ENCODE peak calls at places on chromosomes 7 and 10, in ten cellular contexts. One of them, this sample, is unnamed.

GRCh38 chr7:64628721-64629120 is 37.2 kb upstream of the ZNF107 start:
- DNase-seq in cardiac muscle cell: no peak
- DNase-seq in GM12865: no peak
- DNase-seq in neuronal stem cell: no peak
- DNase-seq in astrocyte of the spinal cord: no peak
- DNase-seq in GM23248: no peak
- DNase-seq in GM23338: no peak
- DNase-seq in upper lobe of right lung: no peak
- DNase-seq in OCI-LY7: no peak
- DNase-seq in cardiac fibroblast: no peak
- DNase-seq in this sample: no peak

GRCh38 chr7:139232893-139233292 is 1.9 kb downstream of the UBN2 start:
- DNase-seq in GM23338: no peak
- DNase-seq in cardiac muscle cell: no peak
- DNase-seq in GM23248: peak; percentile 73
- DNase-seq in OCI-LY7: no peak
- DNase-seq in cardiac fibroblast: no peak
- DNase-seq in astrocyte of the spinal cord: peak; percentile 16
- DNase-seq in GM12865: peak; percentile 3
- DNase-seq in upper lobe of right lung: no peak
- DNase-seq in neuronal stem cell: no peak
- DNase-seq in this sample: peak; percentile 20

GRCh38 chr7:122889116-122889515 is 2.9 kb upstream of the CADPS2 start:
- DNase-seq in upper lobe of right lung: no peak
- DNase-seq in GM12865: no peak
- DNase-seq in cardiac muscle cell: no peak
- DNase-seq in OCI-LY7: no peak
- DNase-seq in GM23338: no peak
- DNase-seq in GM23248: no peak
- DNase-seq in astrocyte of the spinal cord: no peak
- DNase-seq in neuronal stem cell: no peak
- DNase-seq in cardiac fibroblast: no peak
- DNase-seq in this sample: no peak

GRCh38 chr10:86837663-86838062 is 81.2 kb downstream of the BMPR1A start:
- DNase-seq in GM12865: no peak
- DNase-seq in OCI-LY7: no peak
- DNase-seq in GM23338: peak; percentile 64
- DNase-seq in cardiac muscle cell: no peak
- DNase-seq in neuronal stem cell: peak; percentile 32
- DNase-seq in upper lobe of right lung: no peak
- DNase-seq in cardiac fibroblast: no peak
- DNase-seq in GM23248: no peak
- DNase-seq in astrocyte of the spinal cord: no peak
- DNase-seq in this sample: no peak

GRCh38 chr7:69078997-69079769 is 519.1 kb upstream of the AUTS2 start:
- DNase-seq in OCI-LY7: no peak
- DNase-seq in GM12865: no peak
- DNase-seq in GM23248: no peak
- DNase-seq in cardiac muscle cell: peak; percentile 79
- DNase-seq in astrocyte of the spinal cord: peak; percentile 0
- DNase-seq in upper lobe of right lung: no peak
- DNase-seq in cardiac fibroblast: peak; percentile 9
- DNase-seq in GM23338: peak; percentile 35
- DNase-seq in neuronal stem cell: no peak
- DNase-seq in this sample: no peak

GRCh38 chr10:72816565-72816964 is 77.0 kb upstream of the OIT3 start:
- DNase-seq in cardiac muscle cell: no peak
- DNase-seq in cardiac fibroblast: no peak
- DNase-seq in GM23338: no peak
- DNase-seq in GM12865: no peak
- DNase-seq in GM23248: no peak
- DNase-seq in astrocyte of the spinal cord: no peak
- DNase-seq in upper lobe of right lung: no peak
- DNase-seq in OCI-LY7: no peak
- DNase-seq in neuronal stem cell: no peak
- DNase-seq in this sample: no peak

GRCh38 chr7:91375378-91375777 is 111.1 kb downstream of the FZD1 start:
- DNase-seq in cardiac muscle cell: peak; percentile 6
- DNase-seq in GM12865: no peak
- DNase-seq in OCI-LY7: no peak
- DNase-seq in neuronal stem cell: no peak
- DNase-seq in astrocyte of the spinal cord: no peak
- DNase-seq in GM23248: no peak
- DNase-seq in cardiac fibroblast: no peak
- DNase-seq in upper lobe of right lung: no peak
- DNase-seq in GM23338: peak; percentile 41
- DNase-seq in this sample: no peak

GRCh38 chr7:81725496-81726117 is 44.2 kb downstream of the HGF start:
- DNase-seq in GM12865: no peak
- DNase-seq in neuronal stem cell: no peak
- DNase-seq in cardiac fibroblast: peak; percentile 78
- DNase-seq in GM23248: peak; percentile 87
- DNase-seq in astrocyte of the spinal cord: peak; percentile 86
- DNase-seq in OCI-LY7: no peak
- DNase-seq in upper lobe of right lung: no peak
- DNase-seq in GM23338: no peak
- DNase-seq in cardiac muscle cell: peak; percentile 75
- DNase-seq in this sample: peak; percentile 81

GRCh38 chr7:81013036-81013435 is 94.2 kb upstream of the SEMA3C start:
- DNase-seq in GM23248: peak; percentile 83
- DNase-seq in neuronal stem cell: no peak
- DNase-seq in cardiac muscle cell: peak; percentile 74
- DNase-seq in astrocyte of the spinal cord: peak; percentile 66
- DNase-seq in OCI-LY7: no peak
- DNase-seq in cardiac fibroblast: peak; percentile 76
- DNase-seq in GM12865: no peak
- DNase-seq in GM23338: peak; percentile 8
- DNase-seq in upper lobe of right lung: no peak
- DNase-seq in this sample: peak; percentile 73

GRCh38 chr10:50585921-50586739 is 37.6 kb downstream of the SGMS1 start:
- DNase-seq in neuronal stem cell: no peak
- DNase-seq in upper lobe of right lung: no peak
- DNase-seq in astrocyte of the spinal cord: peak; percentile 43
- DNase-seq in cardiac fibroblast: peak; percentile 55
- DNase-seq in GM23248: peak; percentile 88
- DNase-seq in cardiac muscle cell: peak; percentile 65
- DNase-seq in GM12865: no peak
- DNase-seq in GM23338: no peak
- DNase-seq in OCI-LY7: no peak
- DNase-seq in this sample: peak; percentile 77

GRCh38 chr7:78777844-78778243 is 675.6 kb downstream of the MAGI2 start:
- DNase-seq in GM12865: no peak
- DNase-seq in GM23248: peak; percentile 39
- DNase-seq in cardiac muscle cell: no peak
- DNase-seq in astrocyte of the spinal cord: no peak
- DNase-seq in neuronal stem cell: no peak
- DNase-seq in cardiac fibroblast: no peak
- DNase-seq in OCI-LY7: no peak
- DNase-seq in GM23338: no peak
- DNase-seq in upper lobe of right lung: no peak
- DNase-seq in this sample: no peak

GRCh38 chr10:14603539-14604102 is 171.1 kb downstream of the FAM107B start:
- DNase-seq in GM12865: no peak
- DNase-seq in GM23338: peak; percentile 41
- DNase-seq in GM23248: peak; percentile 45
- DNase-seq in OCI-LY7: peak; percentile 49
- DNase-seq in cardiac muscle cell: no peak
- DNase-seq in upper lobe of right lung: peak; percentile 70
- DNase-seq in cardiac fibroblast: no peak
- DNase-seq in neuronal stem cell: no peak
- DNase-seq in astrocyte of the spinal cord: no peak
- DNase-seq in this sample: no peak

GRCh38 chr10:14602807-14603538 is 171.7 kb downstream of the FAM107B start:
- DNase-seq in cardiac muscle cell: no peak
- DNase-seq in astrocyte of the spinal cord: peak; percentile 28
- DNase-seq in OCI-LY7: peak; percentile 53
- DNase-seq in GM23338: peak; percentile 27
- DNase-seq in cardiac fibroblast: no peak
- DNase-seq in GM12865: no peak
- DNase-seq in GM23248: no peak
- DNase-seq in upper lobe of right lung: no peak
- DNase-seq in neuronal stem cell: no peak
- DNase-seq in this sample: no peak

GRCh38 chr10:14605231-14605925 is 169.3 kb downstream of the FAM107B start:
- DNase-seq in upper lobe of right lung: no peak
- DNase-seq in GM12865: peak; percentile 91
- DNase-seq in GM23248: peak; percentile 88
- DNase-seq in astrocyte of the spinal cord: peak; percentile 39
- DNase-seq in GM23338: peak; percentile 14
- DNase-seq in neuronal stem cell: no peak
- DNase-seq in cardiac muscle cell: peak; percentile 51
- DNase-seq in OCI-LY7: no peak
- DNase-seq in cardiac fibroblast: peak; percentile 38
- DNase-seq in this sample: peak; percentile 45

GRCh38 chr10:14606633-14607032 is 168.1 kb downstream of the FAM107B start:
- DNase-seq in GM23248: no peak
- DNase-seq in cardiac fibroblast: no peak
- DNase-seq in GM23338: no peak
- DNase-seq in astrocyte of the spinal cord: no peak
- DNase-seq in OCI-LY7: no peak
- DNase-seq in GM12865: no peak
- DNase-seq in cardiac muscle cell: no peak
- DNase-seq in upper lobe of right lung: no peak
- DNase-seq in neuronal stem cell: no peak
- DNase-seq in this sample: no peak

GRCh38 chr10:14604181-14605142 is 170.2 kb downstream of the FAM107B start:
- DNase-seq in neuronal stem cell: peak; percentile 78
- DNase-seq in astrocyte of the spinal cord: peak; percentile 69
- DNase-seq in GM12865: peak; percentile 88
- DNase-seq in GM23338: peak; percentile 74
- DNase-seq in cardiac fibroblast: peak; percentile 88
- DNase-seq in cardiac muscle cell: peak; percentile 90
- DNase-seq in OCI-LY7: peak; percentile 88
- DNase-seq in upper lobe of right lung: peak; percentile 92
- DNase-seq in GM23248: peak; percentile 90
- DNase-seq in this sample: peak; percentile 74
- H3K4me3 ChIP-seq in neuronal stem cell: peak overlapping the region; percentile 88
- H3K4me3 ChIP-seq in astrocyte of the spinal cord: peak overlapping the region; percentile 57
- H3K4me3 ChIP-seq in GM12865: peak overlapping the region; percentile 59
- H3K4me3 ChIP-seq in GM23338: peak overlapping the region; percentile 73
- H3K4me3 ChIP-seq in cardiac fibroblast: peak overlapping the region; percentile 56
- H3K4me3 ChIP-seq in cardiac muscle cell: peak overlapping the region; percentile 36
- H3K4me3 ChIP-seq in OCI-LY7: peak overlapping the region; percentile 81
- H3K4me3 ChIP-seq in upper lobe of right lung: peak overlapping the region; percentile 74
- H3K4me3 ChIP-seq in GM23248: peak overlapping the region; percentile 84
- H3K4me3 ChIP-seq in this sample: peak overlapping the region; percentile 63

DNA sequence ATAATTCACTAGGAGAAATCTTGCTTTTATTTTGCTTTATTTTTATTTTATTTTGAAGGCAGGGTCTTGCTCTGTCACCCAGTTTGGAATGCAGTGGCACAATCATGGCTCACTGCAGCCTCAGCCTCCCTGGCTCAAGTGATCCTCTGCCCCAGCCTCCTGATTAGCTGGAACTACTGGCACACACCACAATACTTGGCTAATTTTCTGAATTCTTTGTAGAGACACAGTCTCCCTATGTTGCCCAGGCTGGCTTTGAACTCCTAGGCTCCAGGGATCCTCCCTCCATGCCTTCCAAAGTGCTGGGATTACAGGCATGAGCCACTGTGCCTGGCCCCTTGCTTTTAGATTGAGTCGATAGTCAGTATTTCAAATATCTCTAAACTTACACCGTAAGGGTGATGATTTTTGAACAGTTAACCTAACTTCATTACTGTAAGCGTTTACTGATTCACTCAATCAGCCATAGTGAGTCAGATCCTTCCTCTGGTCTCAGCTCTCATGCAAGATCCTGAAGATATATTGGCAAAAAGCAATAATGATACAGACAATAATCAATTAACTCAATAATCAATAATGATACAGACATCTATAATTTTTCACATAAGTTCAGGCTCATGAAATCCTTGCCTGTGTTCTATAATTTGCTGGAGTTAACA is 239.5 kb downstream of the KIAA1217 start:
- DNase-seq in cardiac muscle cell: no peak
- DNase-seq in cardiac fibroblast: no peak
- DNase-seq in OCI-LY7: no peak
- DNase-seq in astrocyte of the spinal cord: peak; percentile 55
- DNase-seq in GM23338: no peak
- DNase-seq in neuronal stem cell: no peak
- DNase-seq in GM23248: peak; percentile 82
- DNase-seq in GM12865: no peak
- DNase-seq in upper lobe of right lung: no peak
- DNase-seq in this sample: no peak
- H3K4me3 ChIP-seq in cardiac muscle cell: no peak overlapping the region
- H3K4me3 ChIP-seq in cardiac fibroblast: no peak overlapping the region
- H3K4me3 ChIP-seq in OCI-LY7: no peak overlapping the region
- H3K4me3 ChIP-seq in astrocyte of the spinal cord: no peak overlapping the region
- H3K4me3 ChIP-seq in GM23338: no peak overlapping the region
- H3K4me3 ChIP-seq in neuronal stem cell: no peak overlapping the region
- H3K4me3 ChIP-seq in GM23248: peak overlapping the region; percentile 57
- H3K4me3 ChIP-seq in GM12865: no peak overlapping the region
- H3K4me3 ChIP-seq in upper lobe of right lung: no peak overlapping the region
- H3K4me3 ChIP-seq in this sample: no peak overlapping the region

DNA sequence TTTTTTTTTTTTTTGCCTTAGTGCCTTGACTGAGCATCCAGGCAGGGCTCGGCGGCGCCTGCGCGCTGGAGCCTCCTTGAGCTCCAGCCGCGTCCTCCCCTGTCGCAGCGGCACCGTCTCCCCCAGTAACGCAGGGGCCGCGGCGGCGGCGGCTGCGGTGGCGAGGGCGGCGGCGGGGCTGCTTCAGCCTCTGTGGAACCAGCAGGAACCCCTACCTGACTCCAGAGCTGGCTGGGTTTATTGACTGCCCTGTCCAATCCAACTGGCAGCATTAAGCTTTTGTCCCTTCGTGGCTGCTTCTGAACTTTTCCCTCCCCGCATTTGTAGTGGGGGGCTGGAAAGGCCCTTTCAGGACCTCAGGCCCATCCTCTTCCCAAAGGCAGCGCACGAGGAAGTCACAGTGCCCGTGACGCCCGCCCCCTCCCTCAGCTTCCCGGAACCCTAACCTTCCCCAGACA is at the start of gene GPR85:
- DNase-seq in astrocyte of the spinal cord: peak; percentile 72
- DNase-seq in OCI-LY7: no peak
- DNase-seq in GM12865: peak; percentile 30
- DNase-seq in GM23338: peak; percentile 86
- DNase-seq in cardiac fibroblast: peak; percentile 70
- DNase-seq in upper lobe of right lung: peak; percentile 81
- DNase-seq in GM23248: peak; percentile 90
- DNase-seq in neuronal stem cell: peak; percentile 78
- DNase-seq in cardiac muscle cell: peak; percentile 71
- DNase-seq in this sample: peak; percentile 62
- H3K4me3 ChIP-seq in astrocyte of the spinal cord: peak within 1 kb of the TSS; percentile 55
- H3K4me3 ChIP-seq in OCI-LY7: no peak within 1 kb of the TSS
- H3K4me3 ChIP-seq in GM12865: no peak within 1 kb of the TSS
- H3K4me3 ChIP-seq in GM23338: peak within 1 kb of the TSS; percentile 64
- H3K4me3 ChIP-seq in cardiac fibroblast: peak within 1 kb of the TSS; percentile 42
- H3K4me3 ChIP-seq in upper lobe of right lung: peak within 1 kb of the TSS; percentile 53
- H3K4me3 ChIP-seq in GM23248: peak within 1 kb of the TSS; percentile 87
- H3K4me3 ChIP-seq in neuronal stem cell: peak within 1 kb of the TSS; percentile 51
- H3K4me3 ChIP-seq in cardiac muscle cell: peak within 1 kb of the TSS; percentile 24
- H3K4me3 ChIP-seq in this sample: peak within 1 kb of the TSS; percentile 55

DNA sequence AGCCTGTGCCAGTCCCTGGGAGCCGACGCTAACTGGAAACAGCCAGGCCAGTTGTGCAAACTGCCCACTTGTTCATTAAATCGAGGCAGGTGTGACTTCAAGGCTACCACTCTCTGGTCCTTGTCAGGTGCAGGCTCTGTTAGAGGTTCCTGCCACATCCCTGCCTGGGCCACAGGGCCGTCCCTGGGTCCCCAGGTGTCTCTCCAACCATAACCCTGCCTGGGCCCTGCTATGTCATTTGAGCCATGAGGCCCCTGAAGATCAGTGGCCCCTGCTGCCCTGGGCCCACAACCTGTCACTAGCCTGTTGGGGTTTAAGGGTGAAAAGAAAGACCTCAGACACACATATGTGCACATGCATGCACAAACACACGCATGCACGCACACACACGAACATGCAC is 326.9 kb downstream of the TNS3 start:
- DNase-seq in neuronal stem cell: no peak
- DNase-seq in cardiac fibroblast: no peak
- DNase-seq in upper lobe of right lung: no peak
- DNase-seq in GM12865: no peak
- DNase-seq in GM23248: no peak
- DNase-seq in astrocyte of the spinal cord: no peak
- DNase-seq in OCI-LY7: no peak
- DNase-seq in GM23338: no peak
- DNase-seq in cardiac muscle cell: no peak
- DNase-seq in this sample: no peak
- H3K4me3 ChIP-seq in neuronal stem cell: no peak overlapping the region
- H3K4me3 ChIP-seq in cardiac fibroblast: no peak overlapping the region
- H3K4me3 ChIP-seq in upper lobe of right lung: no peak overlapping the region
- H3K4me3 ChIP-seq in GM12865: peak overlapping the region; percentile 27
- H3K4me3 ChIP-seq in GM23248: no peak overlapping the region
- H3K4me3 ChIP-seq in astrocyte of the spinal cord: no peak overlapping the region
- H3K4me3 ChIP-seq in OCI-LY7: no peak overlapping the region
- H3K4me3 ChIP-seq in GM23338: no peak overlapping the region
- H3K4me3 ChIP-seq in cardiac muscle cell: no peak overlapping the region
- H3K4me3 ChIP-seq in this sample: no peak overlapping the region

This sample was measured in fibroblast of pulmonary artery.